ENCODE peak calls at places on chromosome 21, in nine cellular contexts. M, P, F, E, X, O, D, B and C are unnamed samples.
A peak's percentile ranks its signal among the peaks of the same experiment; 100 is the strongest.

GRCh38 chr21:42595281-42596187 is 57.9 kb upstream of the PDE9A start:
- DNase-seq in E (no peak), X (no peak), O (no peak), M (no peak), P (no peak), F (no peak), D (peak; percentile 33), B (no peak), C (no peak)

GRCh38 chr21:41431788-41432548 is 5.9 kb downstream of the MX1 start:
- DNase-seq in D (no peak), O (no peak), E (peak; percentile 11), F (no peak), X (no peak), M (no peak), B (no peak), P (no peak), C (no peak)

GRCh38 chr21:36485476-36485875 is 5.6 kb upstream of the CLDN14 start:
- DNase-seq in X (no peak), P (no peak), E (no peak), M (no peak), D (no peak), F (no peak), O (no peak), B (no peak), C (no peak)

GRCh38 chr21:35394634-35395369 is 345.7 kb upstream of the RUNX1 start:
- DNase-seq in X (no peak), O (no peak), P (no peak), B (no peak), F (no peak), M (no peak), E (no peak), D (no peak), C (no peak)

GRCh38 chr21:41615613-41616012 is 107.7 kb upstream of the TMPRSS2 start:
- DNase-seq in X (no peak), F (no peak), M (no peak), O (peak; percentile 99), D (no peak), E (no peak), B (no peak), P (no peak), C (no peak)

GRCh38 chr21:46188226-46189212 is 4.3 kb upstream of the SPATC1L start:
- DNase-seq in E (peak; percentile 81), X (no peak), F (peak; percentile 92), D (peak; percentile 93), M (peak; percentile 56), P (peak; percentile 86), O (peak; percentile 58), B (peak; percentile 49), C (no peak)

GRCh38 chr21:46374761-46375389 is 50.9 kb downstream of the PCNT start:
- DNase-seq in M (no peak), X (no peak), F (no peak), D (no peak), O (no peak), P (peak; percentile 79), B (no peak), E (no peak), C (no peak)

GRCh38 chr21:14864211-14865021 is 200.4 kb downstream of the NRIP1 start:
- DNase-seq in F (peak; percentile 81), E (peak; percentile 84), D (peak; percentile 92), O (peak; percentile 86), M (peak; percentile 80), X (peak; percentile 68), B (peak; percentile 21), P (peak; percentile 72), C (no peak)

GRCh38 chr21:31991356-31992331 is 118.8 kb downstream of the HUNK start:
- DNase-seq in D (no peak), O (no peak), M (no peak), P (no peak), F (peak; percentile 26), X (no peak), B (no peak), E (no peak), C (no peak)

GRCh38 chr21:41777934-41778815 is 11.3 kb upstream of the RIPK4 start:
- DNase-seq in X (peak; percentile 94), M (peak; percentile 83), P (peak; percentile 80), E (peak; percentile 90), F (peak; percentile 73), O (peak; percentile 69), D (peak; percentile 95), B (no peak), C (no peak)

GRCh38 chr21:45964649-45965048 is 16.9 kb upstream of the COL6A1 start:
- DNase-seq in O (no peak), M (no peak), F (no peak), E (no peak), D (no peak), P (no peak), B (no peak), X (no peak), C (no peak)

GRCh38 chr21:14850394-14850793 is 214.4 kb downstream of the NRIP1 start:
- DNase-seq in M (no peak), F (no peak), B (no peak), D (no peak), O (peak; percentile 71), X (no peak), E (no peak), P (no peak), C (no peak)

GRCh38 chr21:41895643-41896493 is 16.7 kb upstream of the PRDM15 start:
- DNase-seq in P (no peak), M (no peak), F (peak; percentile 47), E (no peak), X (no peak), B (no peak), O (peak; percentile 18), D (no peak), C (no peak)

GRCh38 chr21:18369115-18369514 is 34.5 kb downstream of the TMPRSS15 start:
- DNase-seq in O (no peak), F (no peak), E (peak; percentile 27), P (no peak), M (no peak), D (no peak), X (no peak), B (no peak), C (no peak)

GRCh38 chr21:42363331-42363730 is 3.0 kb downstream of the TFF1 start:
- DNase-seq in O (no peak), P (no peak), X (no peak), M (no peak), F (no peak), E (no peak), B (no peak), D (no peak), C (no peak)

GRCh38 chr21:42019706-42020105 is 9.5 kb upstream of the ZBTB21 start:
- DNase-seq in M (no peak), F (no peak), B (no peak), O (no peak), E (no peak), P (no peak), X (no peak), D (no peak), C (no peak)

GRCh38 chr21:36209626-36210171 is 53.1 kb downstream of the DOP1B start:
- DNase-seq in P (no peak), X (peak; percentile 70), B (no peak), E (peak; percentile 31), D (peak; percentile 70), F (peak; percentile 72), M (no peak), O (peak; percentile 82), C (no peak)

GRCh38 chr21:35468991-35469390 is 419.9 kb upstream of the RUNX1 start:
- DNase-seq in E (no peak), D (no peak), M (no peak), F (no peak), X (no peak), B (no peak), O (no peak), P (no peak), C (no peak)

GRCh38 chr21:29316029-29316742 is 17.5 kb downstream of the BACH1 start:
- DNase-seq in F (no peak), P (no peak), M (no peak), X (no peak), E (no peak), B (no peak), O (no peak), D (no peak), C (no peak)
- TF ChIP-seq POLR2A in F (peak; percentile 18), P (no peak), M (no peak), X (no peak), E (no peak), B (no peak), O (no peak), D (no peak), C (no peak)

DNA sequence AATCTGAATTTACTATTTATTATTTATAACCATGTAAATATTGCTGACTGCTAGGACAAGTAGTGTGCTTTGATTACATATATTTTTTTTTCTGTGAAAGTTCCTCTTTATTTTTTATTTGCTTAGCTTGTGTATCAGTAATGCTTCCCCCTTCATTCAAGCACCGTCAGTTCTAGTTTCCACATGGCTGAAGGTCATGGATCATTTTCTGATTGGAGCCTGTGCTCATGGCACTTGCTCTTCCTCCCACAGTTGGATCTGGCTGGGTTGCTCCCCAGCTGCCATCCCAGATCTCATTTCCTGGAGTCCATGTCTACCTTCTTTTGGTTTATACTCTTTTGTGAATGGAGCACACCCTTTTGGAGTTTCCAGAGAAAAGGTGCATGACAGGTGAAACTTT is 57.0 kb upstream of the IGSF5 start:
- DNase-seq in M (no peak), P (no peak), X (no peak), E (no peak), B (no peak), O (no peak), D (no peak), F (no peak), C (no peak)
- H3K27ac ChIP-seq in M (no peak overlapping the region), P (no peak overlapping the region), X (no peak overlapping the region), E (no peak overlapping the region), B (no peak overlapping the region), O (no peak overlapping the region), D (no peak overlapping the region), F (no peak overlapping the region), C (no peak overlapping the region)

GRCh38 chr21:39087238-39087975 is 95.8 kb downstream of the PSMG1 start:
- DNase-seq in B (no peak), D (no peak), O (no peak), E (peak; percentile 47), M (no peak), X (no peak), F (no peak), P (peak; percentile 91), C (no peak)

GRCh38 chr21:39086547-39086946 is 96.7 kb downstream of the PSMG1 start:
- DNase-seq in E (no peak), B (no peak), O (no peak), F (no peak), X (no peak), P (no peak), M (no peak), D (no peak), C (no peak)

GRCh38 chr21:39084979-39085729 is 98.1 kb downstream of the PSMG1 start:
- DNase-seq in D (no peak), F (no peak), M (no peak), B (no peak), X (no peak), P (no peak), O (no peak), E (no peak), C (no peak)

GRCh38 chr21:39084073-39084472 is 99.2 kb downstream of the PSMG1 start:
- DNase-seq in B (no peak), F (no peak), D (no peak), M (no peak), O (no peak), E (no peak), X (no peak), P (no peak), C (no peak)

GRCh38 chr21:39085843-39086415 is 97.3 kb downstream of the PSMG1 start:
- DNase-seq in O (no peak), B (no peak), F (no peak), P (no peak), E (no peak), M (no peak), X (no peak), D (no peak), C (no peak)
- TF ChIP-seq POLR2A in O (no peak), B (no peak), F (no peak), P (no peak), E (no peak), M (no peak), X (no peak), D (no peak), C (no peak)

GRCh38 chr21:44952929-44953627 is 13.2 kb downstream of the SLX9 start:
- DNase-seq in O (no peak), F (no peak), E (no peak), M (no peak), P (no peak), D (no peak), B (no peak), X (no peak), C (no peak)
- H3K27ac ChIP-seq in O (no peak overlapping the region), F (no peak overlapping the region), E (no peak overlapping the region), M (no peak overlapping the region), P (peak overlapping the region; percentile 80), D (no peak overlapping the region), B (no peak overlapping the region), X (no peak overlapping the region), C (no peak overlapping the region)